ENCODE peak calls at places on chromosomes 5 and 9, in six cellular contexts. One of them, this sample, is unnamed.

GRCh38 chr5:100448250-100448649 is 86.9 kb upstream of the FAM174A start:
- DNase-seq in adrenal gland: no peak
- DNase-seq in lower lobe of right lung: no peak
- DNase-seq in tibial nerve: no peak
- DNase-seq in uterus: no peak
- DNase-seq in prostate gland: no peak
- DNase-seq in this sample: no peak

GRCh38 chr9:22041329-22041728 is 32.2 kb upstream of the CDKN2B start:
- DNase-seq in lower lobe of right lung: no peak
- DNase-seq in uterus: no peak
- DNase-seq in adrenal gland: no peak
- DNase-seq in tibial nerve: no peak
- DNase-seq in prostate gland: no peak
- DNase-seq in this sample: no peak

GRCh38 chr9:113621309-113621791 is 157.8 kb downstream of the RGS3 start:
- DNase-seq in prostate gland: no peak
- DNase-seq in uterus: peak; percentile 72
- DNase-seq in tibial nerve: peak; percentile 56
- DNase-seq in adrenal gland: peak; percentile 68
- DNase-seq in lower lobe of right lung: no peak
- DNase-seq in this sample: peak; percentile 51

GRCh38 chr9:133683494-133684460 is 47.6 kb downstream of the DBH start:
- DNase-seq in prostate gland: no peak
- DNase-seq in uterus: no peak
- DNase-seq in lower lobe of right lung: peak; percentile 43
- DNase-seq in adrenal gland: no peak
- DNase-seq in tibial nerve: no peak
- DNase-seq in this sample: peak; percentile 24

GRCh38 chr9:92746567-92747458 is 17.8 kb downstream of the BICD2 start:
- DNase-seq in adrenal gland: no peak
- DNase-seq in lower lobe of right lung: no peak
- DNase-seq in prostate gland: no peak
- DNase-seq in uterus: no peak
- DNase-seq in tibial nerve: no peak
- DNase-seq in this sample: peak; percentile 8

GRCh38 chr9:126615251-126615790 is 1.6 kb downstream of the LMX1B start:
- DNase-seq in prostate gland: no peak
- DNase-seq in tibial nerve: peak; percentile 27
- DNase-seq in uterus: no peak
- DNase-seq in adrenal gland: no peak
- DNase-seq in lower lobe of right lung: peak; percentile 60
- DNase-seq in this sample: peak; percentile 33

GRCh38 chr5:1292846-1293415 is 1.9 kb downstream of the TERT start:
- DNase-seq in adrenal gland: no peak
- DNase-seq in lower lobe of right lung: no peak
- DNase-seq in prostate gland: no peak
- DNase-seq in tibial nerve: no peak
- DNase-seq in uterus: no peak
- DNase-seq in this sample: no peak

GRCh38 chr5:151270599-151270998 is 17.6 kb downstream of the GM2A start:
- DNase-seq in adrenal gland: no peak
- DNase-seq in prostate gland: no peak
- DNase-seq in tibial nerve: no peak
- DNase-seq in uterus: no peak
- DNase-seq in lower lobe of right lung: no peak
- DNase-seq in this sample: no peak

GRCh38 chr5:55694152-55694830 is 17.8 kb downstream of the SLC38A9 start:
- DNase-seq in lower lobe of right lung: no peak
- DNase-seq in tibial nerve: no peak
- DNase-seq in prostate gland: no peak
- DNase-seq in adrenal gland: no peak
- DNase-seq in uterus: no peak
- DNase-seq in this sample: no peak

GRCh38 chr5:42583322-42583721 is 160.1 kb downstream of the GHR start:
- DNase-seq in prostate gland: peak; percentile 78
- DNase-seq in adrenal gland: peak; percentile 60
- DNase-seq in uterus: peak; percentile 45
- DNase-seq in lower lobe of right lung: no peak
- DNase-seq in tibial nerve: peak; percentile 76
- DNase-seq in this sample: peak; percentile 77

GRCh38 chr9:89532478-89532877 is 34.6 kb upstream of the SEMA4D start:
- DNase-seq in lower lobe of right lung: no peak
- DNase-seq in adrenal gland: no peak
- DNase-seq in uterus: no peak
- DNase-seq in tibial nerve: no peak
- DNase-seq in prostate gland: no peak
- DNase-seq in this sample: peak; percentile 26

GRCh38 chr5:138824924-138825863 is 49.9 kb downstream of the LRRTM2 start:
- DNase-seq in prostate gland: no peak
- DNase-seq in adrenal gland: no peak
- DNase-seq in lower lobe of right lung: no peak
- DNase-seq in tibial nerve: no peak
- DNase-seq in uterus: no peak
- DNase-seq in this sample: no peak

GRCh38 chr9:5947912-5948311 is 57.2 kb downstream of the MLANA start:
- DNase-seq in prostate gland: no peak
- DNase-seq in lower lobe of right lung: no peak
- DNase-seq in adrenal gland: no peak
- DNase-seq in tibial nerve: no peak
- DNase-seq in uterus: no peak
- DNase-seq in this sample: no peak

GRCh38 chr9:5945112-5945511 is 54.4 kb downstream of the MLANA start:
- DNase-seq in prostate gland: no peak
- DNase-seq in uterus: no peak
- DNase-seq in tibial nerve: no peak
- DNase-seq in lower lobe of right lung: no peak
- DNase-seq in adrenal gland: no peak
- DNase-seq in this sample: no peak

GRCh38 chr9:5951686-5952211 is 61.1 kb downstream of the MLANA start:
- DNase-seq in uterus: no peak
- DNase-seq in lower lobe of right lung: no peak
- DNase-seq in adrenal gland: no peak
- DNase-seq in prostate gland: no peak
- DNase-seq in tibial nerve: no peak
- DNase-seq in this sample: no peak

GRCh38 chr9:5953743-5954707 is 61.4 kb downstream of the RANBP6 start:
- DNase-seq in prostate gland: no peak
- DNase-seq in uterus: no peak
- DNase-seq in tibial nerve: no peak
- DNase-seq in lower lobe of right lung: no peak
- DNase-seq in adrenal gland: no peak
- DNase-seq in this sample: no peak

GRCh38 chr9:5949103-5949699 is 58.5 kb downstream of the MLANA start:
- DNase-seq in lower lobe of right lung: no peak
- DNase-seq in prostate gland: no peak
- DNase-seq in uterus: no peak
- DNase-seq in tibial nerve: no peak
- DNase-seq in adrenal gland: no peak
- DNase-seq in this sample: peak; percentile 35
- H3K4me3 ChIP-seq in lower lobe of right lung: peak overlapping the region; percentile 10
- H3K4me3 ChIP-seq in prostate gland: no peak overlapping the region
- H3K4me3 ChIP-seq in uterus: no peak overlapping the region
- H3K4me3 ChIP-seq in tibial nerve: peak overlapping the region; percentile 4
- H3K4me3 ChIP-seq in adrenal gland: no peak overlapping the region
- H3K4me3 ChIP-seq in this sample: no peak overlapping the region

DNA sequence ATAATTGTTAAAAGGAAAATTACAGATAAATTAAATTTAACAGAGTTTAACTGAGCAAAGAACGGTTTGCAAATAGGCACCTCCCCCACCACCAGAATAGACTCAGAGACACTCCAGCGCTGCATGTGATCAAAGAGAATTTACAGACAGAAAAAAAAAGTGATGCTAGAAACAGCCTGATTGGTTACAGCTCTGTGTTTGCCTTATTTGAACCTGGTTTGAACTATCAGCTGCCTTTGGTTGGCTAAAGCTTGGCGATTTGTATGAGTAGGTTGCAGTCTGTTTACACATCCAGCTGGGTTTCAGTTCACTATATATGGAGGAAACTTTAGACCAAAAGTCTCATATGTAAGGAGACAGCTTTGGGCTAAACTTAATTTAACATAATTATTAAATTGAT is 249.1 kb downstream of the ENC1 start:
- DNase-seq in uterus: no peak
- DNase-seq in tibial nerve: no peak
- DNase-seq in adrenal gland: no peak
- DNase-seq in lower lobe of right lung: no peak
- DNase-seq in prostate gland: no peak
- DNase-seq in this sample: no peak
- H3K4me1 ChIP-seq in uterus: no peaks in the 10 kb centered on the region
- H3K4me1 ChIP-seq in tibial nerve: no peaks in the 10 kb centered on the region
- H3K4me1 ChIP-seq in adrenal gland: no peaks in the 10 kb centered on the region
- H3K4me1 ChIP-seq in lower lobe of right lung: no peaks in the 10 kb centered on the region
- H3K4me1 ChIP-seq in prostate gland: no peaks in the 10 kb centered on the region
- H3K4me1 ChIP-seq in this sample: peaks cover 5% of the 10 kb centered on the region

DNA sequence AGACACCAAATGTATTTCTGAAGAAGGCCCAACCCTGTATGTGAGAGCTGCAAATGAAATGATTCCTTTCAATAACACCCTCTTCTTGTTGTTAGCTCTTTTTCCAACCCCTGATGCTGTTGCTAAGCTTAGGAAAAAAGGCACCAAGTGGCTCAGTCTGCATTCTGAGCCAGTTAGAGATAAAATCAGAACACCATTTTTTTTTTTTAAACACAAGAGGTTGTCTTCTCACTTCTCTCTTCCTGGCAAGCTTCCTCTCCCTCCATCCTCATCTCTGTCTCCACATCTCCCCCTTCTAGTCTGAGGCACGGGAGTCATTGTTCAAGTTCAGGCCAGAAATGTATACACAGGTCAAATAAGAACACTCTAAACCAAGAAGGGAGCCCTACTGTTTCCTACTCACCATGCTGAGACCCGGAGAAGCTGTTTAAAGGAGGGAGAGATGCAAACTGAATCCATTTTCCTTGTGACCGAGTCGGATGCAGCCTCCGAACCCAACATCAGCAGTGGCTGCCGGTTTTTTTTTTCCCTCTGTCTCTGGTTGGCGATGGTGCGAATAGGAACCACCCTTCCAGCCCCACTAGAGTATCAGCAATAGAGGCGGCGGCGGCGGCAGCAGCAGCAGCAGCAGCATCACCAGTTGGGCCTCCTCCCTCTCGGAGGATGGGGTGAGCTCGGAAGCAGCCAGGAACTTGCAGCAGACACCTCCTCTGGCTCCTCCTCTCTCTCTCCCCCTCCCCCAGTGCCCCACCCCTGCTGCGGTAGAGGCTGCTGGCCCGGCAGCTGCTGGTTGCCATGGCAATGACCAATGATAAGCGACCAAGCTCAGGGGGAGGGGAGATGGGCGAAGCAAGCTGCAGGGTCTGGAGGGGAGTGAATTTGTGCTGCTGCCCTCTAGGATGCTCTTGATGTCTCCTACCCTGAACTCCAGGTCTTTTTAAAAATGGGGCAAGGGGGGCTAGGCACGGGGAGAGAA is at the start of gene JAKMIP2:
- DNase-seq in tibial nerve: peak; percentile 68
- DNase-seq in lower lobe of right lung: peak; percentile 74
- DNase-seq in adrenal gland: peak; percentile 83
- DNase-seq in prostate gland: peak; percentile 4
- DNase-seq in uterus: peak; percentile 64
- DNase-seq in this sample: peak; percentile 54
- TF ChIP-seq CTCF in tibial nerve: no peak
- TF ChIP-seq CTCF in lower lobe of right lung: no peak
- TF ChIP-seq CTCF in adrenal gland: no peak
- TF ChIP-seq CTCF in prostate gland: no peak
- TF ChIP-seq CTCF in uterus: no peak
- TF ChIP-seq CTCF in this sample: no peak

DNA sequence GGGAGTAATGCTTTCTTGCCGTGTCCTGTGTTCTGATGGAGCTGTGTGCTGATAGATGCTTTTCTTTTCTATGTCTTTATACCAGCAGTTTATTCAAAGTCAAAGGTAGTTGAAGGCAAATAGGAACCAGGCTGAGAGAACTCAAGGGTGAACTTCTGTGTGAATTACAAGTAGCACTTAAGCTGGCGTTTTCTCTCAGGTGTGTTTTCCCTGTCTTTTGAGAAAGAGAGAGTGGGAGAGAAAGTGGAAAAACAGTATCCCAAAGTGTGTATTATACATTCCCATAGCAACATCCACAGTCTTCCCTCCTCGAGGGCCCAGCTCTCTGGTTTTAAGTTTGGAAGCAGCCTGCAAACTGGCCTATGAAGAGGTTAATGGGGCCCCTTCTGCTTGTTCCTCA is 1.5 kb downstream of the TNFAIP8 start:
- DNase-seq in uterus: no peak
- DNase-seq in lower lobe of right lung: no peak
- DNase-seq in tibial nerve: no peak
- DNase-seq in adrenal gland: no peak
- DNase-seq in prostate gland: no peak
- DNase-seq in this sample: no peak
- H3K4me3 ChIP-seq in uterus: no peak overlapping the region
- H3K4me3 ChIP-seq in lower lobe of right lung: peak overlapping the region; percentile 74
- H3K4me3 ChIP-seq in tibial nerve: peak overlapping the region; percentile 66
- H3K4me3 ChIP-seq in adrenal gland: no peak overlapping the region
- H3K4me3 ChIP-seq in prostate gland: peak overlapping the region; percentile 48
- H3K4me3 ChIP-seq in this sample: no peak overlapping the region

DNA sequence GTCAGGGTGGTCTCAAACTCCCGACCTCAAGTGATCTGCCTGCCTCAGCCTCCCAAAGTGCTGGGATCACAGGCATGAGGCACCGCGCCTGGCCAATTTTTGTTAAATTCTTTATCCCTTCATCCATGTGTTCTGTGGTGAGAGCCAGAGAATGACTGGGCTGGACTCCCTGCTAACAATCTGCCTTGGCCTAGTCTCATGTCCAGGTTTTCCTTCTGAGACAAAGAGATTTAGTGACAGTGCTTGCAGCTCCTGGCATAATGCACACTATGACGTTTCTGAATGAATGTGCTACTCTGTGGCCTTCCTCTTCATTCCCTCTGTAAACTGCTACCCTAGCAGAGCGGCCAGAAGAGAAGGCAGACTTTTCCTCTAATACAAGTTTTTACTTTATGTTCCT is 79.3 kb downstream of the FOXD1 start:
- DNase-seq in tibial nerve: no peak
- DNase-seq in prostate gland: no peak
- DNase-seq in uterus: no peak
- DNase-seq in lower lobe of right lung: no peak
- DNase-seq in adrenal gland: no peak
- DNase-seq in this sample: no peak
- H3K4me1 ChIP-seq in tibial nerve: peaks cover 12% of the 10 kb centered on the region
- H3K4me1 ChIP-seq in prostate gland: peaks cover 3% of the 10 kb centered on the region
- H3K4me1 ChIP-seq in uterus: no peaks in the 10 kb centered on the region
- H3K4me1 ChIP-seq in lower lobe of right lung: no peaks in the 10 kb centered on the region
- H3K4me1 ChIP-seq in adrenal gland: no peaks in the 10 kb centered on the region
- H3K4me1 ChIP-seq in this sample: no peaks in the 10 kb centered on the region

This sample was measured in body of pancreas.